ENCODE peak calls at places on chromosomes 12 and 14, in eight cellular contexts. One of them, this sample, is unnamed.

GRCh38 chr12:7869137-7869536 is 3.6 kb downstream of the SLC2A14 start:
- DNase-seq in NCI-H510A treated with DMSO at 0.1 percent for 48 hours: no peak
- DNase-seq in NCI-H2029: no peak
- DNase-seq in AG10803: peak
- DNase-seq in EH: peak
- DNase-seq in brain microvascular endothelial cell: no peak
- DNase-seq in IMR-90: peak
- DNase-seq in GM03348: peak
- DNase-seq in this sample: no peak

GRCh38 chr12:62803756-62804155 is 131.2 kb downstream of the PPM1H start:
- DNase-seq in NCI-H510A treated with DMSO at 0.1 percent for 48 hours: no peak
- DNase-seq in NCI-H2029: peak
- DNase-seq in AG10803: no peak
- DNase-seq in EH: no peak
- DNase-seq in brain microvascular endothelial cell: no peak
- DNase-seq in IMR-90: no peak
- DNase-seq in GM03348: no peak
- DNase-seq in this sample: no peak

GRCh38 chr12:74021937-74022336 is 515.7 kb upstream of the ATXN7L3B start:
- DNase-seq in NCI-H510A treated with DMSO at 0.1 percent for 48 hours: peak
- DNase-seq in NCI-H2029: peak
- DNase-seq in AG10803: no peak
- DNase-seq in EH: peak
- DNase-seq in brain microvascular endothelial cell: peak
- DNase-seq in IMR-90: no peak
- DNase-seq in GM03348: no peak
- DNase-seq in this sample: peak

GRCh38 chr14:91229743-91230200 is 14.7 kb downstream of the GPR68 start:
- DNase-seq in NCI-H510A treated with DMSO at 0.1 percent for 48 hours: no peak
- DNase-seq in NCI-H2029: no peak
- DNase-seq in AG10803: peak
- DNase-seq in EH: peak
- DNase-seq in brain microvascular endothelial cell: peak
- DNase-seq in IMR-90: peak
- DNase-seq in GM03348: peak
- DNase-seq in this sample: peak

GRCh38 chr14:23641915-23642588 is 5.9 kb downstream of the DHRS2 start:
- DNase-seq in NCI-H510A treated with DMSO at 0.1 percent for 48 hours: no peak
- DNase-seq in NCI-H2029: no peak
- DNase-seq in AG10803: no peak
- DNase-seq in EH: no peak
- DNase-seq in brain microvascular endothelial cell: no peak
- DNase-seq in IMR-90: no peak
- DNase-seq in GM03348: no peak
- DNase-seq in this sample: no peak

GRCh38 chr12:107429006-107429698 is 256.4 kb upstream of the PWP1 start:
- DNase-seq in NCI-H510A treated with DMSO at 0.1 percent for 48 hours: peak
- DNase-seq in NCI-H2029: peak
- DNase-seq in AG10803: no peak
- DNase-seq in EH: no peak
- DNase-seq in brain microvascular endothelial cell: no peak
- DNase-seq in IMR-90: no peak
- DNase-seq in GM03348: no peak
- DNase-seq in this sample: no peak

GRCh38 chr14:30805284-30805683 is 69.1 kb upstream of the COCH start:
- DNase-seq in NCI-H510A treated with DMSO at 0.1 percent for 48 hours: no peak
- DNase-seq in NCI-H2029: no peak
- DNase-seq in AG10803: no peak
- DNase-seq in EH: no peak
- DNase-seq in brain microvascular endothelial cell: no peak
- DNase-seq in IMR-90: no peak
- DNase-seq in GM03348: no peak
- DNase-seq in this sample: no peak

GRCh38 chr14:54447231-54447692 is 6.1 kb upstream of the CNIH1 start:
- DNase-seq in NCI-H510A treated with DMSO at 0.1 percent for 48 hours: no peak
- DNase-seq in NCI-H2029: no peak
- DNase-seq in AG10803: peak
- DNase-seq in EH: peak
- DNase-seq in brain microvascular endothelial cell: no peak
- DNase-seq in IMR-90: peak
- DNase-seq in GM03348: peak
- DNase-seq in this sample: peak